ENCODE peak calls at places on chromosomes 1 and 21, in nine cellular contexts. W, G, K, H, N, X, Y, M and T are unnamed samples.
A peak's percentile ranks its signal among the peaks of the same experiment; 100 is the strongest.

GRCh38 chr1:41622402-41622801 is 137.9 kb upstream of the EDN2 start:
- DNase-seq in W (no peak), G (peak; percentile 67), K (no peak), H (no peak), N (peak; percentile 64), X (peak; percentile 51), Y (no peak), M (no peak), T (no peak)

GRCh38 chr1:29414091-29414490 is 177.8 kb downstream of the PTPRU start:
- DNase-seq in W (no peak), G (no peak), K (no peak), H (no peak), N (no peak), X (no peak), Y (no peak), M (no peak), T (no peak)

GRCh38 chr21:45615145-45615711 is 28.3 kb upstream of the PCBP3 start:
- DNase-seq in W (no peak), G (peak; percentile 45), K (peak; percentile 15), H (no peak), N (peak; percentile 31), X (no peak), Y (no peak), M (peak; percentile 18), T (no peak)

GRCh38 chr1:153509729-153510354 is 25.9 kb downstream of the S100A6 start:
- DNase-seq in W (no peak), G (no peak), K (peak; percentile 19), H (peak; percentile 74), N (no peak), X (peak; percentile 44), Y (no peak), M (peak; percentile 63), T (no peak)

GRCh38 chr1:83641828-83642443 is 357.0 kb downstream of the TTLL7 start:
- DNase-seq in W (no peak), G (no peak), K (no peak), H (no peak), N (no peak), X (peak; percentile 14), Y (peak; percentile 5), M (no peak), T (no peak)

GRCh38 chr1:219492676-219493075 is 120.2 kb downstream of the ZC3H11B start:
- DNase-seq in W (no peak), G (no peak), K (no peak), H (no peak), N (no peak), X (no peak), Y (no peak), M (no peak), T (no peak)

GRCh38 chr1:102919659-102920058 is 188.7 kb downstream of the COL11A1 start:
- DNase-seq in W (no peak), G (peak; percentile 77), K (peak; percentile 51), H (no peak), N (peak; percentile 79), X (no peak), Y (no peak), M (no peak), T (no peak)

GRCh38 chr1:205447457-205448415 is 8.1 kb downstream of the BLACAT1 start:
- DNase-seq in W (no peak), G (peak; percentile 10), K (peak; percentile 35), H (peak; percentile 94), N (no peak), X (no peak), Y (no peak), M (no peak), T (no peak)

GRCh38 chr1:77134359-77134758 is 84.9 kb downstream of the PIGK start:
- DNase-seq in W (no peak), G (no peak), K (no peak), H (no peak), N (peak; percentile 3), X (no peak), Y (no peak), M (no peak), T (no peak)

GRCh38 chr1:151539321-151540020 is 638 bp upstream of the TUFT1 start:
- DNase-seq in W (peak; percentile 89), G (peak; percentile 97), K (peak; percentile 99), H (peak; percentile 92), N (peak; percentile 96), X (peak; percentile 95), Y (peak; percentile 72), M (peak; percentile 38), T (peak; percentile 98)

GRCh38 chr1:156444407-156445001 is 56.1 kb downstream of the MEF2D start:
- DNase-seq in W (no peak), G (no peak), K (no peak), H (peak; percentile 89), N (no peak), X (no peak), Y (no peak), M (peak; percentile 62), T (no peak)

GRCh38 chr1:33445108-33445507 is 14.2 kb upstream of the PHC2 start:
- DNase-seq in W (no peak), G (no peak), K (no peak), H (no peak), N (no peak), X (no peak), Y (no peak), M (no peak), T (no peak)

GRCh38 chr1:76949503-76949902 is 82.2 kb downstream of the ST6GALNAC5 start:
- DNase-seq in W (no peak), G (peak; percentile 47), K (peak; percentile 78), H (no peak), N (peak; percentile 61), X (no peak), Y (no peak), M (no peak), T (no peak)

GRCh38 chr1:211280910-211281309 is 21.7 kb downstream of the RCOR3 start:
- DNase-seq in W (no peak), G (no peak), K (no peak), H (no peak), N (no peak), X (no peak), Y (no peak), M (no peak), T (no peak)

DNA sequence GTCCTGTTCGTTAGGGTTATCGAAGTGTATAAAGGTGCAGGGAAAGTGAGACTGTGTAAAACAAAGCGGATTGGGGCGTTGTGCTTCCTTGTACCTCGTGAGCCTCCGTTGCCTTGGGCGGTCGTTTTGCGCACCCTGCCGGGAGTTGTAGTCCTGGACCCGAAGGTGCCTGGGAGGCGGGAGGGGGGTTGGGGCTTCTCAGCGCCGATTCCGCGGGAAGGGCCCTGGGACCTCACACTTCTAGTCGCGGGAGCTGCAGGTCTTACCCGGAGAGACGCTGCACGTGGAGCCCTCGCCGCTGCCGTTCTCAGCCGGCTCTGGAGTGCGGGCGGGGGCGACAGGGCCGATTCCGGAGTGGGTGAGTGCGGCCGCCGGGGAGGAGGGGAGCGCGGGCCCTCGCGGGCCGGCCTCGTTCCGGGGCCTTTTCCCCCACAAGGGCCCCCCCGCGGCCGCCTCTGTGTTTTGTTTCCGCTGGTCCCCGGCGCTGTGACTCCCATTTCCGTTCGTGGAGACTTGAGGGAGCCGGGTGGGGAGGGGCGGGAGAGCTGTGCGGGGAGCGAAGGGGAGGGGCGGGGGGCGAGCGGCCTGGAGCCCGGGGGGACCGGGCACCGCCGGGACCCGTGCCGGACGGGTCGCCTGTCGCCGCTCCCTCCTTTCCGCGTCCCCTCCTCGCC is 586 bp downstream of the GABPA start:
- DNase-seq in W (peak; percentile 94), G (peak; percentile 85), K (peak; percentile 73), H (peak; percentile 94), N (peak; percentile 88), X (peak; percentile 94), Y (peak; percentile 94), M (peak; percentile 90), T (peak; percentile 93)
- TF ChIP-seq CTCF in W (no peak), G (no peak), K (no peak), H (no peak), N (no peak), X (no peak), Y (peak; percentile 43), M (no peak), T (no peak)

GRCh38 chr1:89274431-89274857 is 1.8 kb upstream of the GBP5 start:
- DNase-seq in W (no peak), G (peak; percentile 64), K (peak; percentile 79), H (no peak), N (peak; percentile 8), X (no peak), Y (no peak), M (no peak), T (no peak)
- H3K4me1 ChIP-seq in W (peaks cover 29% of the 10 kb centered on the region), G (no peaks in the 10 kb centered on the region), K (peaks cover 6% of the 10 kb centered on the region), H (no peaks in the 10 kb centered on the region), N (no peaks in the 10 kb centered on the region), X (no peaks in the 10 kb centered on the region), Y (no peaks in the 10 kb centered on the region), M (no peaks in the 10 kb centered on the region), T (no peaks in the 10 kb centered on the region)

GRCh38 chr1:113101588-113101987 is 28.6 kb downstream of the LRIG2 start:
- DNase-seq in W (no peak), G (peak; percentile 12), K (peak; percentile 17), H (no peak), N (peak; percentile 60), X (no peak), Y (no peak), M (no peak), T (no peak)

GRCh38 chr1:113103977-113104376 is 31.0 kb downstream of the LRIG2 start:
- DNase-seq in W (no peak), G (no peak), K (no peak), H (no peak), N (no peak), X (no peak), Y (no peak), M (no peak), T (no peak)

GRCh38 chr1:113106910-113107309 is 33.9 kb downstream of the LRIG2 start:
- DNase-seq in W (no peak), G (no peak), K (no peak), H (no peak), N (no peak), X (no peak), Y (no peak), M (no peak), T (no peak)

DNA sequence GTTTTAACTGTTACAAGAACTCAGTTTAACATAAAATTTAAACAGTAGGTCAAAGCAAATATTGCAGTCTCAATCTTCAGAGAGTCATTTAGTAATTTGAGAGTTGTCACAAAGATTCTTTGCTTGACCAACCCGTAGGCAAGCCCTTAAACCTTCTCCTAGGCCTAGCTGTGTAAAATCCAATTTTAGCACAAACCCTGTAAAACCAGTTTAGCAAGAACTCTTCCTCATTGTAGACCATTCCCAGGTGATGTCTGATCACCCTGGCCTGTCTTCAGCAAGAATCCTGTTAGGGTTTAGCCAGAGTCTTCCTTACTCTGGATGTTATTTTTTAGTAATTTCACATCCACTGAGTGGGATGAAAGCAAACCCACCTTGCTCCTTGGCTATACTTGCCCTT is 30.1 kb downstream of the LRIG2 start:
- DNase-seq in W (no peak), G (no peak), K (peak; percentile 34), H (no peak), N (no peak), X (no peak), Y (no peak), M (no peak), T (no peak)
- H3K27ac ChIP-seq in W (no peak overlapping the region), G (no peak overlapping the region), K (no peak overlapping the region), H (no peak overlapping the region), N (no peak overlapping the region), X (no peak overlapping the region), Y (no peak overlapping the region), M (no peak overlapping the region), T (no peak overlapping the region)

DNA sequence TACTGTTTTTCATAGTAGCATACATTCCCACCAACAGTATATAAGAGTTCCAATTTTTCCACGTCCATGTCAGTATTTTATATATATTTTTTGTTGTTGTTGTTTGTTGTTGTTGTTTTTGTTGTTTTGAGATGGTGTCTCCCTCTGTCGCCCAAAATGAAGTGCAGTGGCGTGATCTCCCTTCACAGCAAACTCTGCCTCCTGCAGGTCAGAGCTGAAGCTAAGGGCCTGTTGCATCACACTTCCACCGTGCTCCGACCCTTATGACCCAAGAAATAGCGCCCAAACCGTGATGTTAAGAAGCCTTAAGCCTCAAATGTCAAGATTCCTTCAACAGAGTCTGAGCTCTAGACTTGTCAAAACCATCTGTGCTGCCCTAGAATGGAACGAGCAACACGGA is 2032.3 kb downstream of the MRPL39 start:
- DNase-seq in W (no peak), G (no peak), K (no peak), H (peak; percentile 58), N (no peak), X (no peak), Y (no peak), M (no peak), T (no peak)
- TF ChIP-seq CTCF in W (no peak), G (no peak), K (no peak), H (peak; percentile 68), N (no peak), X (no peak), Y (no peak), M (no peak), T (no peak)